ENCODE peak calls at places on chromosomes 16 and 17, in nine cellular contexts. H is testis, B is ovary, Q is transverse colon, U is GM12892, C is GM12891, S is HCT116, L is vagina, E is prostate gland. Z is an unnamed sample.

GRCh38 chr16:27232875-27233605 is 29.7 kb downstream of the KDM8 start:
- DNase-seq in H (no peak), B (no peak), Q (no peak), U (no peak), C (no peak), S (no peak), L (no peak), E (peak), Z (peak)

GRCh38 chr17:39196820-39197331 is 593 bp downstream of the CACNB1 start:
- DNase-seq in H (peak), B (peak), Q (peak), U (no peak), C (no peak), S (no peak), L (no peak), E (no peak), Z (no peak)

GRCh38 chr16:30649725-30650368 is 913 bp upstream of the PRR14 start:
- DNase-seq in H (peak), B (no peak), Q (no peak), U (no peak), C (no peak), S (no peak), L (no peak), E (no peak), Z (no peak)

GRCh38 chr17:77456951-77457548 is 316.3 kb downstream of the SEC14L1 start:
- DNase-seq in H (no peak), B (no peak), Q (no peak), U (no peak), C (no peak), S (no peak), L (no peak), E (no peak), Z (peak)

GRCh38 chr17:77803726-77804125 is 154.8 kb upstream of the TNRC6C start:
- DNase-seq in H (no peak), B (no peak), Q (no peak), U (no peak), C (no peak), S (no peak), L (no peak), E (no peak), Z (no peak)

GRCh38 chr17:66549312-66549705 is 246.9 kb downstream of the PRKCA start:
- DNase-seq in H (no peak), B (no peak), Q (no peak), U (no peak), C (no peak), S (no peak), L (no peak), E (no peak), Z (no peak)

GRCh38 chr16:46896314-46896968 is 12.3 kb downstream of the GPT2 start:
- DNase-seq in H (peak), B (no peak), Q (no peak), U (no peak), C (no peak), S (no peak), L (no peak), E (no peak), Z (no peak)

GRCh38 chr17:40122944-40123810 is 1.4 kb downstream of the MSL1 start:
- DNase-seq in H (peak), B (peak), Q (peak), U (peak), C (peak), S (no peak), L (no peak), E (peak), Z (peak)

GRCh38 chr16:54921229-54921824 is 9.3 kb upstream of the IRX5 start:
- DNase-seq in H (no peak), B (no peak), Q (no peak), U (no peak), C (no peak), S (no peak), L (no peak), E (no peak), Z (no peak)

GRCh38 chr16:14050297-14051027 is 20.7 kb upstream of the MRTFB start:
- DNase-seq in H (no peak), B (no peak), Q (no peak), U (no peak), C (no peak), S (no peak), L (no peak), E (no peak), Z (no peak)

GRCh38 chr17:1492249-1493206 is at the start of gene MYO1C:
- DNase-seq in H (no peak), B (peak), Q (no peak), U (no peak), C (no peak), S (no peak), L (no peak), E (no peak), Z (no peak)

GRCh38 chr17:58315750-58316149 is 12.8 kb downstream of the TSPOAP1 start:
- DNase-seq in H (no peak), B (no peak), Q (no peak), U (no peak), C (no peak), S (no peak), L (no peak), E (no peak), Z (no peak)

GRCh38 chr16:58501242-58502131 is 1.5 kb downstream of the NDRG4 start:
- DNase-seq in H (peak), B (no peak), Q (peak), U (no peak), C (no peak), S (no peak), L (no peak), E (no peak), Z (no peak)

GRCh38 chr17:77571141-77571540 is 387.4 kb upstream of the TNRC6C start:
- DNase-seq in H (no peak), B (no peak), Q (no peak), U (no peak), C (no peak), S (no peak), L (no peak), E (no peak), Z (no peak)

GRCh38 chr16:90020838-90021382 is 1.7 kb upstream of the DBNDD1 start:
- DNase-seq in H (no peak), B (no peak), Q (no peak), U (no peak), C (no peak), S (no peak), L (no peak), E (no peak), Z (no peak)

GRCh38 chr16:86735727-86736126 is 157.4 kb downstream of the FOXL1 start:
- DNase-seq in H (no peak), B (no peak), Q (no peak), U (no peak), C (no peak), S (no peak), L (no peak), E (no peak), Z (no peak)

GRCh38 chr16:78633551-78633950 is 534.1 kb downstream of the WWOX start:
- DNase-seq in H (no peak), B (no peak), Q (no peak), U (no peak), C (no peak), S (no peak), L (no peak), E (no peak), Z (no peak)

GRCh38 chr17:76501018-76501826 is at the start of gene RHBDF2:
- DNase-seq in H (peak), B (peak), Q (peak), U (peak), C (peak), S (peak), L (no peak), E (peak), Z (peak)

GRCh38 chr17:1880851-1881630 is 51.2 kb downstream of the RPA1 start:
- DNase-seq in H (peak), B (no peak), Q (no peak), U (no peak), C (no peak), S (no peak), L (no peak), E (no peak), Z (no peak)

GRCh38 chr17:61504697-61505096 is 52.5 kb downstream of the TBX4 start:
- DNase-seq in H (no peak), B (no peak), Q (no peak), U (no peak), C (no peak), S (no peak), L (no peak), E (no peak), Z (no peak)

GRCh38 chr16:24409045-24409444 is 130.3 kb upstream of the RBBP6 start:
- DNase-seq in H (no peak), B (no peak), Q (no peak), U (no peak), C (peak), S (peak), L (no peak), E (no peak), Z (no peak)

GRCh38 chr16:57128787-57129389 is 36.5 kb downstream of the CPNE2 start:
- DNase-seq in H (no peak), B (no peak), Q (no peak), U (no peak), C (no peak), S (no peak), L (no peak), E (no peak), Z (no peak)

GRCh38 chr17:38352245-38353083 is 820 bp downstream of the SOCS7 start:
- DNase-seq in H (peak), B (peak), Q (peak), U (no peak), C (no peak), S (no peak), L (no peak), E (no peak), Z (peak)

GRCh38 chr17:4908711-4909496 is 6.0 kb upstream of the CHRNE start:
- DNase-seq in H (peak), B (peak), Q (peak), U (peak), C (peak), S (peak), L (no peak), E (peak), Z (peak)

GRCh38 chr17:31550389-31551056 is 159.0 kb downstream of the RAB11FIP4 start:
- DNase-seq in H (no peak), B (no peak), Q (no peak), U (no peak), C (no peak), S (no peak), L (no peak), E (no peak), Z (no peak)

GRCh38 chr17:18009609-18010420 is 29.2 kb downstream of the ATPAF2 start:
- DNase-seq in H (no peak), B (no peak), Q (no peak), U (no peak), C (no peak), S (no peak), L (no peak), E (no peak), Z (no peak)

GRCh38 chr17:79915850-79916430 is 76.7 kb upstream of the CBX4 start:
- DNase-seq in H (no peak), B (no peak), Q (peak), U (no peak), C (no peak), S (peak), L (no peak), E (no peak), Z (peak)

GRCh38 chr16:77723108-77723514 is 797 bp downstream of the NUDT7 start:
- DNase-seq in H (no peak), B (peak), Q (peak), U (no peak), C (no peak), S (no peak), L (no peak), E (no peak), Z (peak)

GRCh38 chr16:70437017-70437581 is 1.8 kb downstream of the ST3GAL2 start:
- DNase-seq in H (peak), B (peak), Q (no peak), U (no peak), C (no peak), S (no peak), L (no peak), E (no peak), Z (no peak)

GRCh38 chr16:58127033-58127556 is 2.1 kb downstream of the CFAP20 start:
- DNase-seq in H (peak), B (peak), Q (no peak), U (no peak), C (no peak), S (no peak), L (no peak), E (no peak), Z (no peak)

GRCh38 chr17:17570207-17570797 is 21.2 kb downstream of the PEMT start:
- DNase-seq in H (peak), B (no peak), Q (peak), U (no peak), C (no peak), S (no peak), L (no peak), E (peak), Z (peak)

GRCh38 chr16:69113216-69113615 is 7.8 kb downstream of the HAS3 start:
- DNase-seq in H (no peak), B (no peak), Q (no peak), U (no peak), C (no peak), S (no peak), L (no peak), E (no peak), Z (no peak)

GRCh38 chr17:73062726-73063125 is 29.8 kb downstream of the SLC39A11 start:
- DNase-seq in H (no peak), B (no peak), Q (no peak), U (no peak), C (no peak), S (no peak), L (no peak), E (no peak), Z (no peak)

GRCh38 chr16:21101631-21102420 is 48.8 kb downstream of the DNAH3 start:
- DNase-seq in H (peak), B (no peak), Q (peak), U (no peak), C (no peak), S (peak), L (no peak), E (no peak), Z (no peak)

GRCh38 chr17:82228278-82228841 is 482 bp upstream of the SLC16A3 start:
- DNase-seq in H (no peak), B (no peak), Q (peak), U (peak), C (peak), S (no peak), L (no peak), E (no peak), Z (peak)

GRCh38 chr17:15236281-15237105 is 28.6 kb downstream of the PMP22 start:
- DNase-seq in H (no peak), B (no peak), Q (no peak), U (no peak), C (no peak), S (no peak), L (no peak), E (no peak), Z (no peak)

GRCh38 chr17:21284319-21285163 is at the start of gene MAP2K3:
- DNase-seq in H (peak), B (peak), Q (peak), U (peak), C (peak), S (peak), L (no peak), E (peak), Z (peak)
- TF ChIP-seq POLR2A in H (peak), B (peak), Q (peak), U (peak), C (peak), S (peak), L (no peak), E (peak), Z (peak)

GRCh38 chr17:7922499-7923289 is 6.6 kb upstream of the RNF227 start:
- DNase-seq in H (peak), B (peak), Q (peak), U (peak), C (peak), S (no peak), L (no peak), E (peak), Z (peak)
- TF ChIP-seq POLR2A in H (no peak), B (peak), Q (peak), U (no peak), C (peak), S (no peak), L (no peak), E (peak), Z (peak)

GRCh38 chr16:1317479-1318267 is 8.2 kb downstream of the UBE2I start:
- DNase-seq in H (no peak), B (no peak), Q (no peak), U (no peak), C (no peak), S (no peak), L (no peak), E (no peak), Z (no peak)
- TF ChIP-seq POLR2A in H (no peak), B (no peak), Q (no peak), U (no peak), C (peak), S (no peak), L (no peak), E (no peak), Z (no peak)

GRCh38 chr17:44503080-44503842 is at the start of gene GPATCH8:
- DNase-seq in H (peak), B (peak), Q (peak), U (peak), C (peak), S (peak), L (no peak), E (peak), Z (peak)
- TF ChIP-seq POLR2A in H (peak), B (peak), Q (peak), U (peak), C (peak), S (peak), L (no peak), E (peak), Z (peak)

GRCh38 chr16:4687416-4687815 is 5.9 kb upstream of the NUDT16L1 start:
- DNase-seq in H (no peak), B (no peak), Q (no peak), U (no peak), C (no peak), S (no peak), L (no peak), E (no peak), Z (no peak)

GRCh38 chr16:4689091-4689671 is 4.2 kb upstream of the NUDT16L1 start:
- DNase-seq in H (no peak), B (no peak), Q (no peak), U (no peak), C (no peak), S (no peak), L (no peak), E (no peak), Z (no peak)

GRCh38 chr16:4688674-4689045 is 4.7 kb upstream of the NUDT16L1 start:
- DNase-seq in H (no peak), B (no peak), Q (no peak), U (no peak), C (no peak), S (no peak), L (no peak), E (no peak), Z (peak)

GRCh38 chr16:4686497-4687210 is 6.7 kb upstream of the NUDT16L1 start:
- DNase-seq in H (no peak), B (no peak), Q (no peak), U (no peak), C (no peak), S (no peak), L (no peak), E (no peak), Z (no peak)

DNA sequence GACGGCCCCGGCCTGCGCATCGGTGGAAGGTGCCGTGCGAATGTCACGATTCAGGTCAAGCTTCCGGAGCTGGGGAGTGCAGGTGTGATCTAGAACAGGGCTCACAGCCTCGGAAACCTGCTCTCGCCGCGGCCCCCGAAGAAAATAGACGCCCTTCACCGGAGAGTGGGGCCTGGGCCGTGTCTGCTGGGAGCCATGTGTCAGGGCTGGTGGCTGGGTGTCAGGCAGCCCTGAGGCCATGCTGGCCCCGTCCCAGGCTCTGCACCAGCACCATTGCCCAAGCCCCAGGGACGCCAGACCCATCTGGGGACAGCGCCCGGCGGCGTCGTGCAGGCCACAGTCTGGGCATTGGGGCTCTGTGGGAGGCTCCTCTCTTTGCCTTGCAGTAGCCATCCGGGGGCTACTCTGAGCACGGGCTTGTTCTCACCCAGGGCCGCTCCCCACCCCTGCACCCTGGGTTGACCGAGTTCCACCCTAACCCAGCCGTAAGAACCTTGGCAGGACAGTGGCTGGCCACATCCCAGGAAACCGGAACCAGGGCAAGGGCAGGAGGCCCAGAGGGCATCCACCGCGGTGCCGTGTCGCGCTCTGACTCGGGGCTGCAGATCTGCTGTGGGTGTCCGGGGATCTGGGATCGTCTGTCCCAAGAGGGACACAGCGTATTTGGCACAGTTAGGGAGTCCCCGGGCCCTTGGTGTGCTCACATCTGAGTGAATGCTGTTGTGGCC is 5.3 kb upstream of the NUDT16L1 start:
- DNase-seq in H (no peak), B (no peak), Q (no peak), U (no peak), C (no peak), S (no peak), L (no peak), E (no peak), Z (no peak)
- TF ChIP-seq POLR2A in H (no peak), B (no peak), Q (no peak), U (no peak), C (no peak), S (no peak), L (no peak), E (no peak), Z (no peak)

GRCh38 chr17:8160741-8161221 is 2.0 kb downstream of the VAMP2 start:
- DNase-seq in H (no peak), B (no peak), Q (no peak), U (no peak), C (no peak), S (no peak), L (no peak), E (no peak), Z (no peak)

GRCh38 chr17:8163978-8164814 is 1.4 kb upstream of the VAMP2 start:
- DNase-seq in H (peak), B (peak), Q (peak), U (no peak), C (no peak), S (no peak), L (no peak), E (peak), Z (peak)

GRCh38 chr17:8162997-8163977 is 539 bp upstream of the VAMP2 start:
- DNase-seq in H (peak), B (peak), Q (peak), U (no peak), C (no peak), S (no peak), L (no peak), E (no peak), Z (no peak)

GRCh38 chr17:8161289-8162231 is 1.2 kb downstream of the VAMP2 start:
- DNase-seq in H (no peak), B (peak), Q (no peak), U (no peak), C (no peak), S (no peak), L (no peak), E (no peak), Z (no peak)

DNA sequence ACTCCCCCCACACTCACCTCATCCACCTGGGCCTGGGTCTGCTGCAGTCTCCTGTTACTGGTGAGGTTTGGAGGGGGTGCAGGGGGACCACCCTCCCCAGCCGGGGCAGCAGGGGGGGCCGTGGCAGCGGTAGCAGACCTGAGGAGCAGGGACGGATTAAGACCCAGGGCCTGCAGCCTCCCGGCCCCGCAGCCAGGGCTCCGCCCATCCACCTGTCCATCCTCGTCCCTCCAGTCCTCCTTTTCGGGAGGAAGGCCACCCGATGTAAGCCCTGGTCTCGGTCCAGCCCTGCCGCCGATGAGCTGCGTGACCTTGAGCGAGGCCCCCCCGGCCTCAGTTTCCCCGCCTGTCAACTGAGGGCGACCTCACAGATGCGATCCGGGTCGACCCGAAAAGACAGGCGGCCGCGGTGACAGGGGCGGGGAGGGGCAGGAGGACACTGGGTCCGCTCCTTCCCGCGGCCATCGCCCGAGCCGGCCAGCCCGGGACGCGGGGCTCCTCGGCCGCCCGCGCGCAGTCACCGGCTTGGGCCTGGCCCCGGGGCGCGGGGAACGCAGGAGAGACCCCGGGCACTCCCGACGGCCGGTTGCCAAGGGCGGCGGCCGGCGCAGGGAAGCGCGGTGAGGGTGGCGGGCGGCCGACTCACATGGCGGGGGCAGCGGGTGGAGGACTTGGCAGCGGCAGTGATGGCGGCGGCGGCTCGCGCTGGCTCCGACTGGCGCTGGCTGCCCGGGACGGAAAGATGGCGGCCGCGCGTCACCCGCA is at the start of gene VAMP2:
- DNase-seq in H (peak), B (peak), Q (peak), U (peak), C (no peak), S (no peak), L (no peak), E (peak), Z (peak)
- TF ChIP-seq POLR2A in H (no peak), B (peak), Q (peak), U (peak), C (peak), S (no peak), L (no peak), E (peak), Z (peak)

GRCh38 chr16:67968440-67969285 is at the start of gene SLC12A4:
- DNase-seq in H (peak), B (peak), Q (peak), U (peak), C (peak), S (peak), L (no peak), E (peak), Z (peak)
- TF ChIP-seq POLR2A in H (peak), B (peak), Q (peak), U (peak), C (peak), S (peak), L (no peak), E (peak), Z (peak)